ENCODE peak calls at places on chromosome 2, in nine cellular contexts. Q, I, C, L, H, J, O, T and N are unnamed samples.

GRCh38 chr2:160351978-160352377 is 141.6 kb downstream of the RBMS1 start:
- DNase-seq in H (no peak), O (no peak), Q (no peak), J (no peak), L (peak; percentile 72), T (peak; percentile 88), I (peak; percentile 67), C (no peak), N (no peak)

GRCh38 chr2:207729465-207729998 is 18.1 kb downstream of the CCNYL1 start:
- DNase-seq in L (no peak), Q (no peak), J (no peak), C (no peak), H (no peak), O (no peak), T (no peak), I (no peak), N (no peak)

GRCh38 chr2:191899442-191899841 is 52.6 kb upstream of the CAVIN2 start:
- DNase-seq in I (peak; percentile 84), Q (no peak), T (peak; percentile 92), C (peak; percentile 81), L (peak; percentile 84), O (no peak), H (no peak), J (no peak), N (peak; percentile 81)

GRCh38 chr2:20660506-20660905 is 6.4 kb upstream of the GDF7 start:
- DNase-seq in L (no peak), J (peak; percentile 44), H (no peak), C (no peak), T (no peak), Q (no peak), I (no peak), O (no peak), N (no peak)

GRCh38 chr2:108987111-108987510 is 1.9 kb downstream of the EDAR start:
- DNase-seq in I (no peak), T (no peak), Q (peak; percentile 57), C (no peak), H (no peak), L (no peak), J (no peak), O (no peak), N (no peak)

GRCh38 chr2:6196461-6196860 is 504.3 kb downstream of the SOX11 start:
- DNase-seq in I (peak; percentile 29), L (no peak), C (no peak), H (no peak), T (no peak), O (no peak), Q (no peak), J (no peak), N (no peak)

GRCh38 chr2:121576263-121576662 is 45.6 kb downstream of the RNU4ATAC start:
- DNase-seq in L (no peak), C (no peak), Q (no peak), I (no peak), H (no peak), T (no peak), O (no peak), J (no peak), N (no peak)

GRCh38 chr2:20939786-20940480 is 103.9 kb downstream of the APOB start:
- DNase-seq in H (no peak), Q (no peak), I (no peak), C (no peak), L (no peak), J (no peak), T (no peak), O (no peak), N (no peak)

GRCh38 chr2:227473019-227473461 is 1.1 kb downstream of the AGFG1 start:
- DNase-seq in I (no peak), J (no peak), O (peak; percentile 50), L (peak; percentile 52), T (no peak), H (no peak), C (no peak), Q (no peak), N (no peak)

GRCh38 chr2:24486628-24487027 is 4.4 kb upstream of the NCOA1 start:
- DNase-seq in Q (no peak), L (no peak), C (no peak), T (no peak), H (no peak), O (no peak), I (no peak), J (no peak), N (no peak)

GRCh38 chr2:35783723-35784122 is 571.9 kb upstream of the CRIM1 start:
- DNase-seq in Q (no peak), I (peak; percentile 1), H (no peak), O (no peak), T (peak; percentile 1), L (no peak), C (no peak), J (no peak), N (no peak)

GRCh38 chr2:190184460-190184859 is 121.9 kb upstream of the MSTN start:
- DNase-seq in O (no peak), T (no peak), I (no peak), H (no peak), C (no peak), Q (no peak), L (no peak), J (no peak), N (no peak)

GRCh38 chr2:169860149-169860548 is 32.9 kb downstream of the UBR3 start:
- DNase-seq in C (no peak), J (no peak), O (no peak), Q (no peak), L (no peak), I (no peak), T (no peak), H (no peak), N (no peak)

GRCh38 chr2:173235947-173236803 is 118.5 kb upstream of the CDCA7 start:
- DNase-seq in H (no peak), C (no peak), I (no peak), T (no peak), O (no peak), J (no peak), L (no peak), Q (no peak), N (no peak)

GRCh38 chr2:54318810-54319209 is 62.8 kb upstream of the TSPYL6 start:
- DNase-seq in Q (no peak), L (no peak), J (no peak), H (no peak), O (no peak), T (no peak), C (no peak), I (no peak), N (no peak)

GRCh38 chr2:26770986-26771586 is 7.0 kb downstream of the SLC35F6 start:
- DNase-seq in I (peak; percentile 71), J (no peak), H (peak; percentile 82), Q (peak; percentile 61), L (peak; percentile 93), T (peak; percentile 89), C (peak; percentile 54), O (no peak), N (peak; percentile 32)

GRCh38 chr2:216551234-216551633 is 52.6 kb downstream of the RPL37A start:
- DNase-seq in H (no peak), J (no peak), L (peak; percentile 64), T (peak; percentile 84), Q (no peak), I (peak; percentile 71), O (no peak), C (no peak), N (no peak)

GRCh38 chr2:178436662-178437061 is 14.3 kb downstream of the PRKRA start:
- DNase-seq in H (no peak), C (no peak), O (no peak), I (no peak), Q (no peak), J (no peak), T (no peak), L (no peak), N (no peak)

GRCh38 chr2:25035537-25036220 is 6.2 kb upstream of the EFR3B start:
- DNase-seq in O (no peak), I (no peak), L (no peak), J (peak; percentile 54), H (no peak), T (no peak), C (no peak), Q (no peak), N (no peak)

GRCh38 chr2:127415593-127416485 is 2.4 kb upstream of the PROC start:
- DNase-seq in O (peak; percentile 75), I (peak; percentile 37), Q (peak; percentile 90), L (no peak), H (peak; percentile 87), J (peak; percentile 89), T (peak; percentile 30), C (no peak), N (peak; percentile 36)

GRCh38 chr2:122530812-122531211 is 775.4 kb downstream of the TSN start:
- DNase-seq in C (no peak), L (no peak), T (no peak), J (no peak), H (no peak), I (no peak), Q (no peak), O (no peak), N (no peak)

GRCh38 chr2:10079931-10080535 is at the start of gene CYS1:
- DNase-seq in I (no peak), O (no peak), L (peak; percentile 23), Q (peak; percentile 35), J (no peak), C (no peak), T (no peak), H (no peak), N (no peak)

GRCh38 chr2:136246086-136246669 is 128.2 kb upstream of the CXCR4 start:
- DNase-seq in C (no peak), I (peak; percentile 10), T (peak; percentile 28), J (peak; percentile 79), L (peak; percentile 38), O (no peak), H (peak; percentile 80), Q (peak; percentile 18), N (peak; percentile 25)

GRCh38 chr2:23530121-23530908 is 145.3 kb downstream of the KLHL29 start:
- DNase-seq in Q (no peak), C (no peak), J (no peak), L (no peak), T (no peak), O (peak; percentile 89), H (no peak), I (no peak), N (no peak)

GRCh38 chr2:169716229-169716886 is 17.3 kb upstream of the KLHL23 start:
- DNase-seq in I (peak; percentile 25), J (no peak), H (no peak), C (no peak), L (peak; percentile 57), T (peak; percentile 31), Q (no peak), O (peak; percentile 40), N (no peak)

GRCh38 chr2:151363709-151364108 is 6.3 kb downstream of the TNFAIP6 start:
- DNase-seq in L (peak; percentile 86), I (no peak), O (no peak), J (peak; percentile 61), H (peak; percentile 81), T (peak; percentile 73), Q (no peak), C (no peak), N (peak; percentile 32)

GRCh38 chr2:160334028-160334729 is 134.1 kb upstream of the ITGB6 start:
- DNase-seq in Q (peak; percentile 53), I (peak; percentile 66), C (no peak), H (no peak), L (peak; percentile 87), J (no peak), O (no peak), T (peak; percentile 76), N (no peak)

GRCh38 chr2:98692090-98692991 is 38.6 kb downstream of the MGAT4A start:
- DNase-seq in C (no peak), Q (no peak), H (no peak), I (no peak), T (no peak), O (no peak), L (no peak), J (no peak), N (peak; percentile 16)

GRCh38 chr2:113406114-113406513 is 31.4 kb upstream of the ZNG1B start:
- DNase-seq in C (no peak), I (no peak), Q (no peak), H (no peak), J (no peak), O (no peak), L (no peak), T (no peak), N (no peak)

GRCh38 chr2:189506514-189506976 is 65.3 kb downstream of the WDR75 start:
- DNase-seq in H (no peak), T (peak; percentile 73), L (peak; percentile 41), Q (peak; percentile 25), C (no peak), I (no peak), J (no peak), O (no peak), N (no peak)

GRCh38 chr2:67075056-67075455 is 322.1 kb upstream of the ETAA1 start:
- DNase-seq in T (no peak), I (no peak), O (no peak), J (no peak), C (no peak), H (no peak), Q (no peak), L (no peak), N (no peak)